ENCODE peak calls at places on chromosomes 3 and 15, in five cellular contexts. A, H, Z, O and J are unnamed samples.

GRCh38 chr15:101250331-101250730 is 1.5 kb downstream of the CHSY1 start:
- DNase-seq in A (no peak), H (peak; percentile 90), Z (no peak), O (peak; percentile 18), J (no peak)

GRCh38 chr15:28289694-28290463 is 32.1 kb downstream of the HERC2 start:
- DNase-seq in A (no peak), H (no peak), Z (no peak), O (no peak), J (no peak)

GRCh38 chr3:194482196-194482593 is 4.6 kb downstream of the ATP13A3 start:
- DNase-seq in A (no peak), H (no peak), Z (no peak), O (no peak), J (no peak)

GRCh38 chr3:138608322-138609214 is at the start of gene FAIM:
- DNase-seq in A (peak; percentile 78), H (peak; percentile 85), Z (peak; percentile 87), O (peak; percentile 71), J (peak; percentile 68)

GRCh38 chr3:170703121-170703588 is 117.3 kb upstream of the SLC7A14 start:
- DNase-seq in A (no peak), H (peak; percentile 96), Z (no peak), O (no peak), J (no peak)

GRCh38 chr15:78537266-78537665 is 3.0 kb upstream of the PSMA4 start:
- DNase-seq in A (no peak), H (no peak), Z (no peak), O (no peak), J (no peak)

GRCh38 chr15:40873625-40874561 is at the start of gene RHOV:
- DNase-seq in A (peak; percentile 96), H (peak; percentile 69), Z (peak; percentile 92), O (peak; percentile 86), J (peak; percentile 35)

GRCh38 chr15:31571676-31572075 is 245.0 kb downstream of the KLF13 start:
- DNase-seq in A (no peak), H (peak; percentile 28), Z (no peak), O (no peak), J (no peak)

GRCh38 chr15:75723847-75724660 is 11.4 kb upstream of the CSPG4 start:
- DNase-seq in A (peak; percentile 45), H (peak; percentile 98), Z (peak; percentile 72), O (peak; percentile 36), J (peak; percentile 67)

GRCh38 chr15:46518381-46518780 is 883.6 kb downstream of the SQOR start:
- DNase-seq in A (no peak), H (no peak), Z (no peak), O (no peak), J (no peak)

DNA sequence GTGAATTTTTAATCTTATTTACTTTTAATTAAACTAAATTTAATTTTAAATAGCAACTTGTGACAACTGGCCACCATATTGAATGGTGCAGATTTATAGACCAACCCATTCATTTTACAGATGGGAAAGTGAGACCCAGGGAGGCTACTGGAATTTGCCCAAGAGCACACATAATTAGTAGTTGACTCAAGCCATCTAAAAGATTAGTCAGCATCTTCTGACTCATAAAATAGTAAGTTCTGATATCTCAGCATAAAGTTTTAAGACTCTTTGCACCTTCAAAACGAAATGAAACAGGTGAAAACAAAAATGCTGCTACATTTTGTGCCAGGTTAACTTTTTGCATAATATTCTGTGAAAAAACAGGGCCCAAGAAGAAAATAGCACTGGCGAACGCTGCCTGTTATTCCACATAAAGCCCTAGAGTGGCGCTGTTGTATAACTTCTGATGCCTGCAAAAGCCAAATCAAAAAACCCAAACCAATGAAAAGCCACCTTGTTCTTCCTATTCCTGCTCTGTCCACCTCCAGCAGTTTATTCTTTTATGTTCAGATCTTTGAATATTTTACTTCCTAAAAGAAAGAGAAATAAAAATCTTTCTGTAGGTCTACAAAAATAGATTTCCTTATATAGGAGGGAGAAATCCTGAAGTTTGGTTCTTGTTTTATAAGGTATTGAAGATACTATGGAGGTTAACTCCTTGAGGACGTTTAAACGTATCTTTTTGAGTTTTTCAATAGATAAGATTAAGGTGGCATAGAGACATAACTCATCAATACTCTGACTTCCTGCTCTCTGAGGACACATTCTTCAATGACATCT is 62.8 kb downstream of the OTOL1 start:
- DNase-seq in A (peak; percentile 73), H (peak; percentile 71), Z (no peak), O (peak; percentile 70), J (peak; percentile 70)
- TF ChIP-seq EZH2phosphoT487 in A (no peak), H (no peak), Z (no peak), O (no peak), J (no peak)

DNA sequence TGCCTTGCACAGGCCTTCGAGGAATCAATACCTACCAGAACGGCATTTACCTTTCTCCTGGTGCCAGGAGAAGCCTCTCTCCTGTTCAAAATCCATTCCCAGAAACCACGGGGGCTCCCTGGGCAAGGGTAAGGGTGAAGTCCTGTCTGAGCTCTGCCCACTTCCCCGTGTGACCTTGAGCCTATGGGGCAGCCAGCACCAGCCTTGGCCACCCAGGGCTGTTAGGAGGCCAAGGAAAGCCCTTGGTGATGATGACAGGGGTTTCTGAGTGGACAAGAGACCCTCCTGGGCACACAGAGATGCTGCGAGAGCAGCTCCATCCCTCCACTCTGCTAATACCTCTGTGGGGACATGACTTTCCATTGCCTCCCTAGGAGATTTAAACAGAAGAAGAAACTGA is 5.9 kb downstream of the SCN5A start:
- DNase-seq in A (no peak), H (no peak), Z (peak; percentile 4), O (no peak), J (no peak)
- H3K27ac ChIP-seq in A (no peak overlapping the region), H (no peak overlapping the region), Z (no peak overlapping the region), O (no peak overlapping the region), J (no peak overlapping the region)

GRCh38 chr3:23254875-23255274 is 51.7 kb downstream of the UBE2E2 start:
- DNase-seq in A (no peak), H (no peak), Z (no peak), O (no peak), J (no peak)
- H4K20me1 ChIP-seq in A (no peaks in the 10 kb centered on the region), H (no peaks in the 10 kb centered on the region), Z (peaks cover 8% of the 10 kb centered on the region), O (peaks cover 28% of the 10 kb centered on the region), J (no peaks in the 10 kb centered on the region)

GRCh38 chr15:83605049-83605448 is 48.9 kb upstream of the ADAMTSL3 start:
- DNase-seq in A (no peak), H (no peak), Z (no peak), O (no peak), J (no peak)
- TF ChIP-seq EZH2phosphoT487 in A (no peak), H (no peak), Z (no peak), O (no peak), J (no peak)

GRCh38 chr3:197567900-197568685 is 12.3 kb upstream of the BDH1 start:
- DNase-seq in A (no peak), H (no peak), Z (peak; percentile 54), O (no peak), J (no peak)
- H3K27ac ChIP-seq in A (no peak overlapping the region), H (no peak overlapping the region), Z (no peak overlapping the region), O (no peak overlapping the region), J (no peak overlapping the region)

GRCh38 chr15:90396321-90396720 is 8.3 kb downstream of the IQGAP1 start:
- DNase-seq in A (no peak), H (no peak), Z (no peak), O (no peak), J (no peak)
- H4K20me1 ChIP-seq in A (no peaks in the 10 kb centered on the region), H (peaks cover 9% of the 10 kb centered on the region), Z (peaks cover 67% of the 10 kb centered on the region), O (no peaks in the 10 kb centered on the region), J (peaks cover 7% of the 10 kb centered on the region)

GRCh38 chr3:27568393-27568792 is 84.2 kb upstream of the SLC4A7 start:
- DNase-seq in A (no peak), H (peak; percentile 95), Z (peak; percentile 58), O (no peak), J (no peak)
- TF ChIP-seq EZH2phosphoT487 in A (no peak), H (no peak), Z (no peak), O (no peak), J (no peak)

DNA sequence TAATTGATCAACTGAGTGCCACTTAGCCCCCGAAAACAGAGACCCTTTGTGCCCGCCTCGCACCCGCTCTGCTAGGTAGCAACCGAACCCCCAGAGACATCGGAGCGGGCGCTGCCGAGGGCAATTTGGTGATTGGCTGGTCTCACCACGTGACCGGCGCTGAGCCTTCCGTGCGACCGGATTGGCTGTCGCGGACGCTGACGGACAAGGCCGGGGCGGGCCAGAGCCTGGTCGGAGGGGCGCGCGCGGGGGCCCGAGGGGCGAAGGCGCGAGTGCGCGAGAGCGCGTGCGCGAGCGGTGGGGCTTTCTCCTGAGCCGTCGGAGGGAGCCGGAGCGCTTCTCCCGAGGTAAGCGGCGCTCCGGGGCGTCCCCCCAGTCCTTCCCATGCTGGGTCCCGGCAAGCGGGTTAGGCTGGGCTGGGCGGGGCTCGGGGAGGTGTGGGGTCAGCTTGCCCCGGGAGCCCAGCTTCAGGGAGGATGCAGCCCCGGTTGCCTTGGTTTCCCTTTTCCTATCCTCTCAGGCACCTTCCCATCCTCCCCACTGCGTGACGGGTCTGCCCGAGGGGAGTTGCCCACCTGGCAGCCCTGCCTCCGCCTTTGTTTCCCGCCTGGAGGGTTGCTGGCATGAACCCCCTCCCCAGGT is at the start of gene TMEM108:
- DNase-seq in A (peak; percentile 98), H (peak; percentile 41), Z (peak; percentile 95), O (peak; percentile 97), J (peak; percentile 79)
- H3K27ac ChIP-seq in A (no peak within 1 kb of the TSS), H (no peak within 1 kb of the TSS), Z (peak within 1 kb of the TSS; percentile 79), O (no peak within 1 kb of the TSS), J (no peak within 1 kb of the TSS)

GRCh38 chr3:197253243-197253947 is 45.0 kb downstream of the DLG1 start:
- DNase-seq in A (no peak), H (peak; percentile 14), Z (no peak), O (no peak), J (no peak)
- H4K20me1 ChIP-seq in A (peaks cover 7% of the 10 kb centered on the region), H (peaks cover 17% of the 10 kb centered on the region), Z (peaks cover 34% of the 10 kb centered on the region), O (peaks cover 47% of the 10 kb centered on the region), J (peaks cover 8% of the 10 kb centered on the region)